ENCODE peak calls at places on chromosomes 12 and 14, in six cellular contexts. I, T, N, U, Z and K are unnamed samples.

GRCh38 chr12:44589697-44590096 is 286.4 kb downstream of the NELL2 start:
- DNase-seq in I (no peak), T (no peak), N (no peak), U (no peak), Z (no peak), K (no peak)

GRCh38 chr14:92970233-92970625 is 47.3 kb downstream of the CHGA start:
- DNase-seq in I (no peak), T (no peak), N (no peak), U (no peak), Z (no peak), K (no peak)

GRCh38 chr12:29241821-29242591 is 92.9 kb downstream of the FAR2 start:
- DNase-seq in I (peak; percentile 72), T (peak; percentile 80), N (no peak), U (no peak), Z (peak; percentile 37), K (peak; percentile 34)

GRCh38 chr14:28763914-28764848 is 2.4 kb upstream of the FOXG1 start:
- DNase-seq in I (no peak), T (no peak), N (no peak), U (no peak), Z (no peak), K (peak; percentile 34)

GRCh38 chr12:106696861-106697417 is 77.5 kb upstream of the RIC8B start:
- DNase-seq in I (no peak), T (no peak), N (no peak), U (no peak), Z (no peak), K (no peak)

GRCh38 chr14:30528778-30529642 is 29.9 kb upstream of the G2E3 start:
- DNase-seq in I (no peak), T (no peak), N (no peak), U (no peak), Z (no peak), K (no peak)

GRCh38 chr12:68630598-68630997 is 19.9 kb downstream of the RAP1B start:
- DNase-seq in I (no peak), T (no peak), N (no peak), U (no peak), Z (no peak), K (no peak)

GRCh38 chr12:30095511-30095910 is 311.8 kb upstream of the TMTC1 start:
- DNase-seq in I (no peak), T (no peak), N (no peak), U (no peak), Z (no peak), K (no peak)

GRCh38 chr14:87332001-87332400 is 661.0 kb downstream of the GALC start:
- DNase-seq in I (no peak), T (peak; percentile 73), N (no peak), U (no peak), Z (no peak), K (no peak)

GRCh38 chr14:92352158-92352985 is 29.4 kb downstream of the SLC24A4 start:
- DNase-seq in I (no peak), T (no peak), N (peak; percentile 61), U (peak; percentile 32), Z (peak; percentile 13), K (peak; percentile 53)

GRCh38 chr14:75333523-75334190 is 55.0 kb downstream of the FOS start:
- DNase-seq in I (no peak), T (no peak), N (no peak), U (no peak), Z (no peak), K (no peak)

GRCh38 chr12:133217219-133217618 is 18.5 kb downstream of the ANHX start:
- DNase-seq in I (no peak), T (no peak), N (no peak), U (no peak), Z (no peak), K (no peak)

GRCh38 chr14:90630407-90630806 is 185.8 kb downstream of the TTC7B start:
- DNase-seq in I (no peak), T (no peak), N (no peak), U (no peak), Z (no peak), K (no peak)

GRCh38 chr14:20492486-20492885 is 12.9 kb upstream of the RNASE10 start:
- DNase-seq in I (no peak), T (peak; percentile 83), N (no peak), U (no peak), Z (no peak), K (no peak)

GRCh38 chr12:152440-152839 is 61.5 kb downstream of the SLC6A12 start:
- DNase-seq in I (no peak), T (peak; percentile 63), N (no peak), U (no peak), Z (no peak), K (no peak)

GRCh38 chr14:53149656-53150319 is 3.3 kb downstream of the DDHD1 start:
- DNase-seq in I (no peak), T (no peak), N (no peak), U (peak; percentile 11), Z (no peak), K (no peak)
- TF ChIP-seq BHLHE40 in I (no peak), T (no peak), N (no peak), U (no peak), Z (no peak), K (no peak)

DNA sequence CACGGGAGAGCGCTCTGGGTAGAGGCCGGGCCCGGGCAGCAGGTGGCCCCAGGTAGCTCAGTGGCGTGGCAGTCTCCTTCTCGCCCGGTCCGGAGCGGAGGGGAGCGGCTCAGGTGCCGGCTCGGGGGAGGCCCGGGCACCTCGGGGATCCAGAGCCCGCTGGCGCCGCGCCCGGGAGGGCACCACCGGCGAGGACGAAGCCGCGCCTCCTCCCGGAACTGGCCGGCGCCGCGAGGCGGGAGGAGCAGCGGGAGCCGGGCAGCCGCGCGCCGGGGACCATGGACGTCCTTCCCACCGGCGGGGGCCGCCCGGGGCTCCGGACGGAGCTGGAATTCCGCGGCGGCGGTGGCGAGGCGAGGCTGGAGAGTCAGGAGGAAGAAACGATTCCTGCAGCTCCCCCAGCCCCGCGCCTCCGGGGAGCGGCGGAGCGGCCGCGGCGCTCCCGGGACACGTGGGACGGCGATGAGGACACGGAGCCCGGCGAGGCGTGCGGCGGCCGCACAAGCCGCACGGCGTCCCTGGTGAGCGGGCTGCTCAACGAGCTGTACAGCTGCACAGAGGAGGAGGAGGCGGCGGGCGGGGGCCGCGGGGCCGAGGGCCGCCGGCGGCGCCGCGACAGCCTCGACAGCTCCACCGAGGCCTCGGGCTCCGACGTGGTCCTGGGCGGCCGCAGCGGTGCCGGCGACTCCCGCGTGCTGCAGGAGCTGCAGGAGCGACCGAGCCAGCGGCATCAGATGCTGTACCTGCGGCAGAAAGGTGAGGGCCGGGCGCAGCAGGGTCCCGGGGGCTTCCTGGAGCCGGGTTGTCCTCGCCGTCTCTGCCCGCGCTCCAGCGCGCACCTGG is 21.5 kb upstream of the GNS start:
- DNase-seq in I (no peak), T (no peak), N (peak; percentile 33), U (peak; percentile 21), Z (no peak), K (peak; percentile 50)
- TF ChIP-seq BHLHE40 in I (peak; percentile 4), T (no peak), N (no peak), U (no peak), Z (no peak), K (no peak)

GRCh38 chr12:19288603-19289244 is 150.6 kb upstream of the AEBP2 start:
- DNase-seq in I (no peak), T (peak; percentile 44), N (peak; percentile 48), U (peak; percentile 18), Z (peak; percentile 32), K (peak; percentile 31)
- TF ChIP-seq BHLHE40 in I (no peak), T (no peak), N (no peak), U (no peak), Z (no peak), K (no peak)

DNA sequence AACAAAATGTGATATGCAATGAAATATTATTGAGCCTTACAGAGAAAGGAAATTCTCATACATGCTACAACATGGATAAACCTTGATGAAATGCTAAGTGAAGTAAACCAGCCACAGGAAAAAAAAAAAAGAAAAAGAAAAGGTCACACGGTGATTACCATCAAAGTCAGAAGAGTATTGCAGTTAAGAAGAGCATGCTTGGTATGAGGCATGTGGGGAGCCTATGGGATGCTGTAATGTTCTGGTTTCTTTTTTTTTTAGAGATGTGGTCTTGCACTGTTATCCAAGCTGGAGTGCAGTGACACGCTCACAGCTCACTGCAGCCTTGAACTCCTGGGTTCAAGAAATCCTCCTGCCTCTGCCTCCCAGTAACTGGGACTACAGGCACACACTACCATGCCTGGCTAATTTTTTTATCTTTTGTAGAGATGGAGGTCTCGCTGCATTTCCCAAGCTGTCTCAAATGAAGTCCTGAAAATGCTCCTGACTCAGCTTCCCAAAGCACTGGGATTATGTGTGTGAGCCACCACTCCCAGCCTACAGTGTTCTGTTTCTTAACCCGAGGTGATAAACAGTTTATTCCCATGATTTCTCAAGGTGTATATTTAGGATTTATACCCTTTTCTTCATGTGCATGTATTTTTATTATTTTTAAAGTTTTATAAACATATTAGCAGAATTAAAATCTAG is 96.2 kb downstream of the SEC23A start:
- DNase-seq in I (no peak), T (peak; percentile 36), N (no peak), U (no peak), Z (no peak), K (no peak)
- TF ChIP-seq BHLHE40 in I (no peak), T (no peak), N (no peak), U (no peak), Z (no peak), K (no peak)

GRCh38 chr14:71590131-71590530 is 342.1 kb upstream of the RGS6 start:
- DNase-seq in I (no peak), T (no peak), N (no peak), U (no peak), Z (no peak), K (no peak)

GRCh38 chr14:71593966-71594365 is 338.3 kb upstream of the RGS6 start:
- DNase-seq in I (no peak), T (no peak), N (no peak), U (no peak), Z (no peak), K (no peak)

GRCh38 chr14:71594828-71595227 is 337.4 kb upstream of the RGS6 start:
- DNase-seq in I (no peak), T (peak; percentile 32), N (no peak), U (no peak), Z (no peak), K (no peak)

GRCh38 chr14:71592361-71592760 is 339.9 kb upstream of the RGS6 start:
- DNase-seq in I (no peak), T (no peak), N (no peak), U (no peak), Z (no peak), K (no peak)

GRCh38 chr14:71591929-71592328 is 340.3 kb upstream of the RGS6 start:
- DNase-seq in I (no peak), T (peak; percentile 64), N (no peak), U (no peak), Z (no peak), K (no peak)
- TF ChIP-seq BHLHE40 in I (no peak), T (no peak), N (no peak), U (no peak), Z (no peak), K (no peak)

DNA sequence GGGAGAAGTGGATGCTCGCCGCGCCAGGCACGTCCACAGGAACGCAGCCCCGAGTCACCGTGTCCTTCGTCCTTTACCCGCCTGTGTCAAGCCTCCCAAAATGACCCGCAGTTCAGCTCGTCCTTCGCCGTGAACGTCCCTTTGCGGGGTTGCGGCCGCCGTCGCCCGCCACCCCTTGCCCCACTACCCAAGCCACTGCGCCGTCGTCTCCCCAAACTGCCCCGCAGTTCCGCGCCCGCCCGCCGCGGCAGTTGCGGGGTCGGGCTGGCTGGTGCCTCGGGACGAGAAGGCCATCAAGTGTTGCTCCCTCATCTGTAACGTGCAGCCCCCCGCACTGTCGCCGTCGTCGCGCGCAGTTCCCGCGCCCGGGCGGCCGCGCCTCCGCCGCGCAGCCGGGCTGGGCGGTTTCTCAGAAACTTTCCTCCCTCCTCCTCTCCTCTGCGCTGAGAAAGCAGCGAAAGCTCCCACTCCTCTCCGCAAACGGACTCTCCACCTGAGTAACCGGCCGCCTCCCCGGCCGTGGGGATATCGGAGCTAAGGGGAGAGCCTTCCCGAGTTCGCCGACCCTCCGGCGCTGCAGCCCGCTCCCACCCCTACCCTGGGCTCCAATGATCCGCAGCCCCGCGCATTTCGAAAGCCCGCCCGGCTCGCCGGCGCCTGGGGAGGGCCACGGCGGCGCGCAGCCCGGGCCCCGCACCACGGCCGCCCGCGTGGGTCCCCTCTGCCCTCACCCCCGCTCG is 6.7 kb downstream of the CDKN1B start:
- DNase-seq in I (no peak), T (peak; percentile 25), N (peak; percentile 33), U (peak; percentile 30), Z (no peak), K (no peak)
- TF ChIP-seq BHLHE40 in I (peak; percentile 52), T (no peak), N (no peak), U (no peak), Z (no peak), K (no peak)